ENCODE peak calls at places on chromosomes 2 and 18, in ten cellular contexts. U, D, F, H, S, P, N, O, A and X are unnamed samples.
A peak's percentile ranks its signal among the peaks of the same experiment; 100 is the strongest.

GRCh38 chr2:130966149-130967019 is 126.9 kb downstream of the FAM168B start:
- DNase-seq in U (no peak), D (no peak), F (no peak), H (no peak), S (no peak), P (no peak), N (no peak), O (no peak), A (no peak), X (no peak)

GRCh38 chr2:38128653-38129052 is 52.7 kb upstream of the CYP1B1 start:
- DNase-seq in U (no peak), D (no peak), F (no peak), H (no peak), S (no peak), P (no peak), N (no peak), O (no peak), A (no peak), X (peak; percentile 93)

GRCh38 chr2:98759827-98760625 is 29.1 kb upstream of the MGAT4A start:
- DNase-seq in U (no peak), D (no peak), F (no peak), H (no peak), S (no peak), P (no peak), N (no peak), O (no peak), A (no peak), X (peak; percentile 65)

GRCh38 chr2:136065907-136066306 is 52.0 kb downstream of the CXCR4 start:
- DNase-seq in U (no peak), D (no peak), F (no peak), H (no peak), S (no peak), P (no peak), N (no peak), O (no peak), A (no peak), X (no peak)

GRCh38 chr18:37535968-37536367 is 29.6 kb downstream of the CELF4 start:
- DNase-seq in U (no peak), D (peak; percentile 57), F (no peak), H (no peak), S (no peak), P (no peak), N (no peak), O (no peak), A (no peak), X (no peak)

GRCh38 chr18:78813898-78814297 is 165.7 kb upstream of the SALL3 start:
- DNase-seq in U (no peak), D (no peak), F (no peak), H (no peak), S (no peak), P (no peak), N (no peak), O (no peak), A (no peak), X (no peak)

GRCh38 chr2:234770081-234770506 is 181.7 kb upstream of the SH3BP4 start:
- DNase-seq in U (peak; percentile 33), D (no peak), F (no peak), H (peak; percentile 21), S (peak; percentile 59), P (no peak), N (no peak), O (no peak), A (no peak), X (no peak)

GRCh38 chr18:55489742-55490055 is 98.3 kb downstream of the TCF4 start:
- DNase-seq in U (no peak), D (no peak), F (no peak), H (no peak), S (no peak), P (peak; percentile 26), N (no peak), O (no peak), A (no peak), X (no peak)

GRCh38 chr2:27959496-27959895 is 69.0 kb downstream of the BABAM2 start:
- DNase-seq in U (no peak), D (peak; percentile 10), F (no peak), H (peak; percentile 77), S (no peak), P (no peak), N (no peak), O (no peak), A (no peak), X (peak; percentile 84)

GRCh38 chr2:17539993-17540812 is at the start of gene VSNL1:
- DNase-seq in U (peak; percentile 73), D (peak; percentile 33), F (peak; percentile 79), H (peak; percentile 80), S (peak; percentile 75), P (no peak), N (no peak), O (peak; percentile 92), A (peak; percentile 93), X (no peak)